ENCODE peak calls at places on chromosome 16, in four cellular contexts. One of them, this sample, is unnamed.

GRCh38 chr16:89685916-89686315 is 573 bp upstream of the CDK10 start:
- DNase-seq in HepG2: no peak
- DNase-seq in A549: no peak
- DNase-seq in K562: no peak
- DNase-seq in this sample: no peak

GRCh38 chr16:87930456-87930855 is 5.9 kb downstream of the CA5A start:
- DNase-seq in A549: no peak
- DNase-seq in K562: peak
- DNase-seq in HepG2: peak
- DNase-seq in this sample: no peak

GRCh38 chr16:61014869-61015268 is 1021.4 kb downstream of the CDH8 start:
- DNase-seq in HepG2: no peak
- DNase-seq in K562: no peak
- DNase-seq in A549: no peak
- DNase-seq in this sample: no peak

GRCh38 chr16:59212492-59213024 is 478.4 kb upstream of the GOT2 start:
- DNase-seq in A549: no peak
- DNase-seq in K562: no peak
- DNase-seq in HepG2: no peak
- DNase-seq in this sample: no peak

GRCh38 chr16:88754912-88755744 is 29.9 kb downstream of the PIEZO1 start:
- DNase-seq in HepG2: no peak
- DNase-seq in K562: no peak
- DNase-seq in A549: no peak
- DNase-seq in this sample: no peak

GRCh38 chr16:70647461-70648359 is 1.4 kb downstream of the IL34 start:
- DNase-seq in K562: no peak
- DNase-seq in A549: no peak
- DNase-seq in HepG2: no peak
- DNase-seq in this sample: no peak

GRCh38 chr16:8795096-8795495 is 2.3 kb downstream of the TMEM186 start:
- DNase-seq in A549: peak
- DNase-seq in K562: no peak
- DNase-seq in HepG2: no peak
- DNase-seq in this sample: no peak

GRCh38 chr16:77336637-77337036 is 98.2 kb downstream of the ADAMTS18 start:
- DNase-seq in K562: no peak
- DNase-seq in A549: no peak
- DNase-seq in HepG2: no peak
- DNase-seq in this sample: no peak

GRCh38 chr16:25018972-25019617 is 3.9 kb upstream of the ARHGAP17 start:
- DNase-seq in K562: no peak
- DNase-seq in A549: no peak
- DNase-seq in HepG2: no peak
- DNase-seq in this sample: peak

GRCh38 chr16:69839798-69840409 is 77.8 kb downstream of the WWP2 start:
- DNase-seq in HepG2: peak
- DNase-seq in A549: no peak
- DNase-seq in K562: no peak
- DNase-seq in this sample: no peak

GRCh38 chr16:85612801-85613608 is at the start of gene GSE1:
- DNase-seq in HepG2: peak
- DNase-seq in K562: peak
- DNase-seq in A549: peak
- DNase-seq in this sample: peak

GRCh38 chr16:62036101-62036806 is at the start of gene CDH8:
- DNase-seq in A549: no peak
- DNase-seq in K562: no peak
- DNase-seq in HepG2: no peak
- DNase-seq in this sample: no peak

GRCh38 chr16:89133457-89134127 is 38.0 kb upstream of the CDH15 start:
- DNase-seq in HepG2: no peak
- DNase-seq in A549: no peak
- DNase-seq in K562: no peak
- DNase-seq in this sample: no peak

GRCh38 chr16:27389272-27389961 is 12.6 kb upstream of the IL21R start:
- DNase-seq in A549: no peak
- DNase-seq in K562: no peak
- DNase-seq in HepG2: no peak
- DNase-seq in this sample: peak

GRCh38 chr16:68362952-68363846 is 52.4 kb downstream of the PRMT7 start:
- DNase-seq in A549: no peak
- DNase-seq in HepG2: no peak
- DNase-seq in K562: no peak
- DNase-seq in this sample: no peak

GRCh38 chr16:88685156-88686061 is 898 bp downstream of the SNAI3 start:
- DNase-seq in HepG2: no peak
- DNase-seq in A549: peak
- DNase-seq in K562: peak
- DNase-seq in this sample: no peak

GRCh38 chr16:59878479-59878878 is 1144.4 kb upstream of the GOT2 start:
- DNase-seq in A549: peak
- DNase-seq in K562: no peak
- DNase-seq in HepG2: no peak
- DNase-seq in this sample: no peak

GRCh38 chr16:12455287-12455798 is 348.3 kb downstream of the CPPED1 start:
- DNase-seq in HepG2: peak
- DNase-seq in K562: peak
- DNase-seq in A549: peak
- DNase-seq in this sample: no peak

GRCh38 chr16:86701286-86701975 is 123.1 kb downstream of the FOXL1 start:
- DNase-seq in A549: no peak
- DNase-seq in HepG2: no peak
- DNase-seq in K562: no peak
- DNase-seq in this sample: no peak

GRCh38 chr16:5918553-5919127 is 821.0 kb upstream of the EEF2KMT start:
- DNase-seq in HepG2: peak
- DNase-seq in K562: peak
- DNase-seq in A549: no peak
- DNase-seq in this sample: no peak

GRCh38 chr16:46972971-46973456 is 460 bp downstream of the DNAJA2 start:
- DNase-seq in K562: peak
- DNase-seq in A549: no peak
- DNase-seq in HepG2: peak
- DNase-seq in this sample: no peak

GRCh38 chr16:79437764-79438728 is 162.5 kb downstream of the MAF start:
- DNase-seq in A549: no peak
- DNase-seq in HepG2: no peak
- DNase-seq in K562: no peak
- DNase-seq in this sample: no peak

GRCh38 chr16:1152651-1153259 is at the start of gene CACNA1H:
- DNase-seq in HepG2: no peak
- DNase-seq in A549: peak
- DNase-seq in K562: peak
- DNase-seq in this sample: no peak

GRCh38 chr16:1153480-1154160 is 714 bp downstream of the CACNA1H start:
- DNase-seq in A549: peak
- DNase-seq in K562: no peak
- DNase-seq in HepG2: no peak
- DNase-seq in this sample: no peak

GRCh38 chr16:1150511-1150982 is 2.4 kb upstream of the CACNA1H start:
- DNase-seq in A549: peak
- DNase-seq in K562: peak
- DNase-seq in HepG2: peak
- DNase-seq in this sample: no peak

GRCh38 chr16:1151424-1152122 is 1.3 kb upstream of the CACNA1H start:
- DNase-seq in HepG2: no peak
- DNase-seq in K562: no peak
- DNase-seq in A549: no peak
- DNase-seq in this sample: no peak

GRCh38 chr16:1152123-1152638 is 725 bp upstream of the CACNA1H start:
- DNase-seq in K562: no peak
- DNase-seq in A549: peak
- DNase-seq in HepG2: no peak
- DNase-seq in this sample: no peak
- TF ChIP-seq JUNB in K562: no peak
- TF ChIP-seq JUNB in A549: no peak
- TF ChIP-seq JUNB in HepG2: no peak
- TF ChIP-seq JUNB in this sample: no peak

GRCh38 chr16:11250786-11251524 is 5.0 kb downstream of the SOCS1 start:
- DNase-seq in HepG2: no peak
- DNase-seq in A549: no peak
- DNase-seq in K562: no peak
- DNase-seq in this sample: no peak
- H3K27ac ChIP-seq in HepG2: no peak
- H3K27ac ChIP-seq in A549: no peak
- H3K27ac ChIP-seq in K562: no peak
- H3K27ac ChIP-seq in this sample: no peak

GRCh38 chr16:56673916-56674315 is 4.3 kb downstream of the MT1H start:
- DNase-seq in HepG2: peak
- DNase-seq in K562: no peak
- DNase-seq in A549: no peak
- DNase-seq in this sample: no peak
- TF ChIP-seq BHLHE40 in HepG2: no peak
- TF ChIP-seq BHLHE40 in K562: no peak
- TF ChIP-seq BHLHE40 in A549: no peak
- TF ChIP-seq BHLHE40 in this sample: no peak

DNA sequence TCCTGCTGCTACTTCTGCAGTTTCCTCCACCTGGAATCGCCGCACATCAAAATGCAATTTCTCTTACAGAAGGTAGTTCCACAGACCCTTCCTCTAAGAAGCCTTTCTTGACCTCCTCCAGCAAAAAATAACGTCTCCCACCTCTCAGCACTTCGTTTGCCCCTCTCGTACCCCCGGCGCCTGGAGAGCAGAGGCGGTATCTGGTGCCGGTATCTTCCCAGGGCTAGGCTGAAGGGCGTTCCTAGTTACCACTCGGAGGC is 482 bp downstream of the DCTPP1 start:
- DNase-seq in HepG2: no peak
- DNase-seq in A549: no peak
- DNase-seq in K562: no peak
- DNase-seq in this sample: no peak
- TF ChIP-seq JUNB in HepG2: no peak
- TF ChIP-seq JUNB in A549: no peak
- TF ChIP-seq JUNB in K562: no peak
- TF ChIP-seq JUNB in this sample: no peak

GRCh38 chr16:31108794-31109558 is 790 bp downstream of the BCKDK start:
- DNase-seq in A549: no peak
- DNase-seq in HepG2: no peak
- DNase-seq in K562: no peak
- DNase-seq in this sample: no peak

GRCh38 chr16:31110106-31111034 is 2.2 kb downstream of the BCKDK start:
- DNase-seq in A549: no peak
- DNase-seq in K562: no peak
- DNase-seq in HepG2: no peak
- DNase-seq in this sample: no peak

GRCh38 chr16:31107465-31107867 is 720 bp upstream of the BCKDK start:
- DNase-seq in K562: no peak
- DNase-seq in A549: no peak
- DNase-seq in HepG2: no peak
- DNase-seq in this sample: peak

GRCh38 chr16:31108035-31108793 is at the start of gene BCKDK:
- DNase-seq in HepG2: peak
- DNase-seq in A549: peak
- DNase-seq in K562: peak
- DNase-seq in this sample: peak

GRCh38 chr16:31109622-31110021 is 1.4 kb downstream of the BCKDK start:
- DNase-seq in HepG2: no peak
- DNase-seq in K562: no peak
- DNase-seq in A549: no peak
- DNase-seq in this sample: no peak
- H3K27ac ChIP-seq in HepG2: no peak
- H3K27ac ChIP-seq in K562: no peak
- H3K27ac ChIP-seq in A549: no peak
- H3K27ac ChIP-seq in this sample: no peak

GRCh38 chr16:66858740-66859396 is 14.7 kb downstream of the CA7 start:
- DNase-seq in HepG2: no peak
- DNase-seq in A549: peak
- DNase-seq in K562: peak
- DNase-seq in this sample: no peak
- TF ChIP-seq BHLHE40 in HepG2: no peak
- TF ChIP-seq BHLHE40 in A549: no peak
- TF ChIP-seq BHLHE40 in K562: no peak
- TF ChIP-seq BHLHE40 in this sample: no peak

GRCh38 chr16:48128769-48129168 is 27.0 kb downstream of the ABCC12 start:
- DNase-seq in K562: no peak
- DNase-seq in A549: no peak
- DNase-seq in HepG2: no peak
- DNase-seq in this sample: no peak
- TF ChIP-seq JUNB in K562: no peak
- TF ChIP-seq JUNB in A549: no peak
- TF ChIP-seq JUNB in HepG2: no peak
- TF ChIP-seq JUNB in this sample: no peak

This sample was measured in GM12878.